ENCODE peak calls at places on chromosomes 4 and X, in seven cellular contexts. One of them, this sample, is unnamed.

GRCh38 chr4:139242511-139243051 is 37.4 kb downstream of the MGARP start:
- DNase-seq in CD8-positive, alpha-beta memory T cell: no peak
- DNase-seq in fibroblast of pulmonary artery: peak
- DNase-seq in Calu3: no peak
- DNase-seq in left ventricle myocardium inferior: no peak
- DNase-seq in stimulated activated CD4-positive, alpha-beta T cell treated with anti-CD3 and anti-CD28 coated beads, Interleukin-4, amount 100 ng/mL, for 4 hours: no peak
- DNase-seq in dermis blood vessel endothelial cell: no peak
- DNase-seq in this sample: no peak

GRCh38 chr4:88751258-88752075 is 53.8 kb upstream of the NAP1L5 start:
- DNase-seq in CD8-positive, alpha-beta memory T cell: no peak
- DNase-seq in fibroblast of pulmonary artery: no peak
- DNase-seq in Calu3: no peak
- DNase-seq in left ventricle myocardium inferior: no peak
- DNase-seq in stimulated activated CD4-positive, alpha-beta T cell treated with anti-CD3 and anti-CD28 coated beads, Interleukin-4, amount 100 ng/mL, for 4 hours: no peak
- DNase-seq in dermis blood vessel endothelial cell: no peak
- DNase-seq in this sample: no peak

GRCh38 chr4:54708339-54709279 is 50.9 kb downstream of the KIT start:
- DNase-seq in CD8-positive, alpha-beta memory T cell: no peak
- DNase-seq in fibroblast of pulmonary artery: no peak
- DNase-seq in Calu3: no peak
- DNase-seq in left ventricle myocardium inferior: no peak
- DNase-seq in stimulated activated CD4-positive, alpha-beta T cell treated with anti-CD3 and anti-CD28 coated beads, Interleukin-4, amount 100 ng/mL, for 4 hours: no peak
- DNase-seq in dermis blood vessel endothelial cell: no peak
- DNase-seq in this sample: no peak

GRCh38 chr4:101197350-101197749 is 150.0 kb downstream of the PPP3CA start:
- DNase-seq in CD8-positive, alpha-beta memory T cell: no peak
- DNase-seq in fibroblast of pulmonary artery: no peak
- DNase-seq in Calu3: no peak
- DNase-seq in left ventricle myocardium inferior: no peak
- DNase-seq in stimulated activated CD4-positive, alpha-beta T cell treated with anti-CD3 and anti-CD28 coated beads, Interleukin-4, amount 100 ng/mL, for 4 hours: no peak
- DNase-seq in dermis blood vessel endothelial cell: no peak
- DNase-seq in this sample: no peak

GRCh38 chr4:53865031-53865430 is 199.4 kb downstream of the CHIC2 start:
- DNase-seq in CD8-positive, alpha-beta memory T cell: no peak
- DNase-seq in fibroblast of pulmonary artery: no peak
- DNase-seq in Calu3: no peak
- DNase-seq in left ventricle myocardium inferior: no peak
- DNase-seq in stimulated activated CD4-positive, alpha-beta T cell treated with anti-CD3 and anti-CD28 coated beads, Interleukin-4, amount 100 ng/mL, for 4 hours: no peak
- DNase-seq in dermis blood vessel endothelial cell: no peak
- DNase-seq in this sample: no peak

GRCh38 chr4:162010362-162010761 is 153.4 kb downstream of the FSTL5 start:
- DNase-seq in CD8-positive, alpha-beta memory T cell: no peak
- DNase-seq in fibroblast of pulmonary artery: peak
- DNase-seq in Calu3: no peak
- DNase-seq in left ventricle myocardium inferior: no peak
- DNase-seq in stimulated activated CD4-positive, alpha-beta T cell treated with anti-CD3 and anti-CD28 coated beads, Interleukin-4, amount 100 ng/mL, for 4 hours: no peak
- DNase-seq in dermis blood vessel endothelial cell: no peak
- DNase-seq in this sample: no peak

GRCh38 chrX:11663875-11664210 is 1.9 kb downstream of the ARHGAP6 start:
- DNase-seq in CD8-positive, alpha-beta memory T cell: no peak
- DNase-seq in fibroblast of pulmonary artery: no peak
- DNase-seq in Calu3: no peak
- DNase-seq in left ventricle myocardium inferior: no peak
- DNase-seq in stimulated activated CD4-positive, alpha-beta T cell treated with anti-CD3 and anti-CD28 coated beads, Interleukin-4, amount 100 ng/mL, for 4 hours: no peak
- DNase-seq in dermis blood vessel endothelial cell: no peak
- DNase-seq in this sample: no peak

GRCh38 chrX:63470506-63470905 is 119.4 kb upstream of the SPIN4 start:
- DNase-seq in CD8-positive, alpha-beta memory T cell: no peak
- DNase-seq in fibroblast of pulmonary artery: no peak
- DNase-seq in Calu3: no peak
- DNase-seq in left ventricle myocardium inferior: no peak
- DNase-seq in stimulated activated CD4-positive, alpha-beta T cell treated with anti-CD3 and anti-CD28 coated beads, Interleukin-4, amount 100 ng/mL, for 4 hours: no peak
- DNase-seq in dermis blood vessel endothelial cell: no peak
- DNase-seq in this sample: no peak

GRCh38 chrX:40266490-40267333 is 169.0 kb upstream of the BCOR start:
- DNase-seq in CD8-positive, alpha-beta memory T cell: peak
- DNase-seq in fibroblast of pulmonary artery: peak
- DNase-seq in Calu3: peak
- DNase-seq in left ventricle myocardium inferior: peak
- DNase-seq in stimulated activated CD4-positive, alpha-beta T cell treated with anti-CD3 and anti-CD28 coated beads, Interleukin-4, amount 100 ng/mL, for 4 hours: peak
- DNase-seq in dermis blood vessel endothelial cell: peak
- DNase-seq in this sample: no peak

GRCh38 chr4:108560624-108561023 is 59.8 kb upstream of the RPL34 start:
- DNase-seq in CD8-positive, alpha-beta memory T cell: no peak
- DNase-seq in fibroblast of pulmonary artery: peak
- DNase-seq in Calu3: no peak
- DNase-seq in left ventricle myocardium inferior: no peak
- DNase-seq in stimulated activated CD4-positive, alpha-beta T cell treated with anti-CD3 and anti-CD28 coated beads, Interleukin-4, amount 100 ng/mL, for 4 hours: no peak
- DNase-seq in dermis blood vessel endothelial cell: peak
- DNase-seq in this sample: no peak

GRCh38 chrX:153333271-153333670 is 682 bp upstream of the ZNF275 start:
- DNase-seq in CD8-positive, alpha-beta memory T cell: no peak
- DNase-seq in fibroblast of pulmonary artery: peak
- DNase-seq in Calu3: no peak
- DNase-seq in left ventricle myocardium inferior: no peak
- DNase-seq in stimulated activated CD4-positive, alpha-beta T cell treated with anti-CD3 and anti-CD28 coated beads, Interleukin-4, amount 100 ng/mL, for 4 hours: no peak
- DNase-seq in dermis blood vessel endothelial cell: no peak
- DNase-seq in this sample: no peak

GRCh38 chr4:156505341-156505955 is 466.2 kb downstream of the PDGFC start:
- DNase-seq in CD8-positive, alpha-beta memory T cell: no peak
- DNase-seq in fibroblast of pulmonary artery: no peak
- DNase-seq in Calu3: no peak
- DNase-seq in left ventricle myocardium inferior: no peak
- DNase-seq in stimulated activated CD4-positive, alpha-beta T cell treated with anti-CD3 and anti-CD28 coated beads, Interleukin-4, amount 100 ng/mL, for 4 hours: no peak
- DNase-seq in dermis blood vessel endothelial cell: no peak
- DNase-seq in this sample: no peak